ENCODE peak calls at places on chromosomes 1 and 21, in seven cellular contexts. One of them, this sample, is unnamed.

GRCh38 chr1:14363707-14364413 is 234.6 kb upstream of the KAZN start:
- DNase-seq in astrocyte of the spinal cord: no peak
- DNase-seq in lower leg skin: no peak
- DNase-seq in choroid plexus epithelial cell: no peak
- DNase-seq in cardiac fibroblast: no peak
- DNase-seq in dorsolateral prefrontal cortex: no peak
- DNase-seq in endothelial cell: no peak
- DNase-seq in this sample: no peak

GRCh38 chr1:160375788-160376524 is 9.1 kb downstream of the NHLH1 start:
- DNase-seq in astrocyte of the spinal cord: no peak
- DNase-seq in lower leg skin: peak; percentile 79
- DNase-seq in choroid plexus epithelial cell: peak; percentile 37
- DNase-seq in cardiac fibroblast: no peak
- DNase-seq in dorsolateral prefrontal cortex: no peak
- DNase-seq in endothelial cell: no peak
- DNase-seq in this sample: peak; percentile 40

GRCh38 chr1:234311414-234311813 is 61.8 kb upstream of the COA6 start:
- DNase-seq in astrocyte of the spinal cord: no peak
- DNase-seq in lower leg skin: no peak
- DNase-seq in choroid plexus epithelial cell: no peak
- DNase-seq in cardiac fibroblast: no peak
- DNase-seq in dorsolateral prefrontal cortex: no peak
- DNase-seq in endothelial cell: no peak
- DNase-seq in this sample: no peak

GRCh38 chr1:50949286-50949982 is 10.6 kb downstream of the FAF1 start:
- DNase-seq in astrocyte of the spinal cord: no peak
- DNase-seq in lower leg skin: no peak
- DNase-seq in choroid plexus epithelial cell: no peak
- DNase-seq in cardiac fibroblast: no peak
- DNase-seq in dorsolateral prefrontal cortex: no peak
- DNase-seq in endothelial cell: no peak
- DNase-seq in this sample: no peak

GRCh38 chr1:228092342-228093049 is 10.0 kb downstream of the ARF1 start:
- DNase-seq in astrocyte of the spinal cord: no peak
- DNase-seq in lower leg skin: no peak
- DNase-seq in choroid plexus epithelial cell: no peak
- DNase-seq in cardiac fibroblast: no peak
- DNase-seq in dorsolateral prefrontal cortex: no peak
- DNase-seq in endothelial cell: no peak
- DNase-seq in this sample: no peak

GRCh38 chr21:16775056-16775455 is 737.8 kb upstream of the CXADR start:
- DNase-seq in astrocyte of the spinal cord: no peak
- DNase-seq in lower leg skin: no peak
- DNase-seq in choroid plexus epithelial cell: no peak
- DNase-seq in cardiac fibroblast: no peak
- DNase-seq in dorsolateral prefrontal cortex: peak; percentile 60
- DNase-seq in endothelial cell: peak; percentile 4
- DNase-seq in this sample: peak; percentile 51

GRCh38 chr1:154877370-154877974 is 7.4 kb upstream of the KCNN3 start:
- DNase-seq in astrocyte of the spinal cord: no peak
- DNase-seq in lower leg skin: peak; percentile 69
- DNase-seq in choroid plexus epithelial cell: peak; percentile 67
- DNase-seq in cardiac fibroblast: peak; percentile 30
- DNase-seq in dorsolateral prefrontal cortex: no peak
- DNase-seq in endothelial cell: no peak
- DNase-seq in this sample: no peak

GRCh38 chr1:161038523-161039153 is at the start of gene TSTD1:
- DNase-seq in astrocyte of the spinal cord: no peak
- DNase-seq in lower leg skin: peak; percentile 93
- DNase-seq in choroid plexus epithelial cell: peak; percentile 14
- DNase-seq in cardiac fibroblast: peak; percentile 26
- DNase-seq in dorsolateral prefrontal cortex: no peak
- DNase-seq in endothelial cell: peak; percentile 49
- DNase-seq in this sample: peak; percentile 55

GRCh38 chr1:232950919-232951579 is 638 bp downstream of the NTPCR start:
- DNase-seq in astrocyte of the spinal cord: peak; percentile 26
- DNase-seq in lower leg skin: no peak
- DNase-seq in choroid plexus epithelial cell: peak; percentile 57
- DNase-seq in cardiac fibroblast: no peak
- DNase-seq in dorsolateral prefrontal cortex: no peak
- DNase-seq in endothelial cell: peak; percentile 13
- DNase-seq in this sample: no peak

DNA sequence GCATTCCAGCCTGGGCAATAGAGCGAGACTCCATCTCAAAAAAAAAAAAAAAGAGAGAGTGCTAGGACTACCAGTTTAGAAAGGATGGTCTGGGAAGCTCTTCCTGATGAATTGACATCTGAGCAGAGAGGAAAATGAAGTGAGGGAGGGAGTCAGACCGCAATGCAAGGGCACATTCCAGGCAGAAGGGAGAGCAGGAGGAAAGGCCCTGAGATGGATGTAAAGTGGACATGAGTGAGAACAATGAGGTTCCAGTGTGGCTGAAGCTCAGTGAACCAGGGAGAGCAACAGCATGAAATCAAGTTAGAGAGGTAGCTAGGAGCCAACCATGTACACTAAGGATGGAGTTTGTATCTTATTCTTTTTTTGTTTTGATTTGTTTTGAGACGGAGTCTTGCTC is 55.9 kb upstream of the SPOCD1 start:
- DNase-seq in astrocyte of the spinal cord: no peak
- DNase-seq in lower leg skin: peak; percentile 6
- DNase-seq in choroid plexus epithelial cell: peak; percentile 8
- DNase-seq in cardiac fibroblast: no peak
- DNase-seq in dorsolateral prefrontal cortex: no peak
- DNase-seq in endothelial cell: no peak
- DNase-seq in this sample: no peak
- TF ChIP-seq CTCF in astrocyte of the spinal cord: no peak
- TF ChIP-seq CTCF in lower leg skin: no peak
- TF ChIP-seq CTCF in choroid plexus epithelial cell: no peak
- TF ChIP-seq CTCF in cardiac fibroblast: no peak
- TF ChIP-seq CTCF in dorsolateral prefrontal cortex: no peak
- TF ChIP-seq CTCF in endothelial cell: no peak
- TF ChIP-seq CTCF in this sample: no peak

DNA sequence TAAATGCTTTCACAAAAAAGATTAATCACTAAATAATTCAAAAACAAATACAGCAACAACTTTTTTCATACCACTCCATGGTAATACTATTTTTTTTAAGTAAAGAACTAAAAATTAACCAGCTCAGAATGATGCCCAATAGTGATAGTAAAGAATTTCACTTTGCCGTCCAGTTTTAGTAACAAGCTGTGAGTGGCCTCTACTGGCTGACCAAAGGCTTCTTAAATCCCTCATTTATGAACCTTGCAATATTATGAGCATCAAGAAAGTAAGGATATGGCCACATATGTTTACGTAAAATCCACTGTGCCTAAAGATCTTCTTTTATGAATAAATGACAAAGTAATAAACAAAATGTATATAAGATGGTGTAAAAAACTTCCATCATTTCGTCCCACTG is 108.6 kb downstream of the GPATCH2 start:
- DNase-seq in astrocyte of the spinal cord: no peak
- DNase-seq in lower leg skin: no peak
- DNase-seq in choroid plexus epithelial cell: peak; percentile 37
- DNase-seq in cardiac fibroblast: peak; percentile 22
- DNase-seq in dorsolateral prefrontal cortex: no peak
- DNase-seq in endothelial cell: no peak
- DNase-seq in this sample: no peak
- TF ChIP-seq CTCF in astrocyte of the spinal cord: no peak
- TF ChIP-seq CTCF in lower leg skin: no peak
- TF ChIP-seq CTCF in choroid plexus epithelial cell: peak; percentile 28
- TF ChIP-seq CTCF in cardiac fibroblast: no peak
- TF ChIP-seq CTCF in dorsolateral prefrontal cortex: no peak
- TF ChIP-seq CTCF in endothelial cell: no peak
- TF ChIP-seq CTCF in this sample: no peak

DNA sequence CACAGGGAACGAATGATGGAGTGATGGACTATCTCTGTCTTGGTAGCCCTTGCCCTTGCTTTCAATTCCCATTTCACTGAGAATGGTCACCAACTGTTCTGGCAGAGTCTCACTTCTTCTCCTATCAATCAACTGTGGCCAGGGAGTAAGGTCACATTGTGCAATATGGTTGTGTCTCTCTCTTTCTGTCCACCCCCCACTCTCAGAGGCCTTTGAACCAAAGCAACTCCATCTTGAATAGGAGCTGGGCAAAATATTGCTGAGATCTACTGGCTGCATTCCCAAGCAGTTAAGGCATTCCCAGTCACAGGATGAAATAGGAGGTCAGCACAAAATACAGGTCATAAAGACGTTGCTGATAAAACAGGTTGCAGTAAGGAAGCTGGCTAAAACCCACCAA is 36.7 kb downstream of the NTMT2 start:
- DNase-seq in astrocyte of the spinal cord: no peak
- DNase-seq in lower leg skin: no peak
- DNase-seq in choroid plexus epithelial cell: no peak
- DNase-seq in cardiac fibroblast: no peak
- DNase-seq in dorsolateral prefrontal cortex: no peak
- DNase-seq in endothelial cell: no peak
- DNase-seq in this sample: no peak
- TF ChIP-seq CTCF in astrocyte of the spinal cord: no peak
- TF ChIP-seq CTCF in lower leg skin: no peak
- TF ChIP-seq CTCF in choroid plexus epithelial cell: no peak
- TF ChIP-seq CTCF in cardiac fibroblast: no peak
- TF ChIP-seq CTCF in dorsolateral prefrontal cortex: no peak
- TF ChIP-seq CTCF in endothelial cell: no peak
- TF ChIP-seq CTCF in this sample: no peak

GRCh38 chr1:150579110-150579954 is at the start of gene MCL1:
- DNase-seq in astrocyte of the spinal cord: peak; percentile 98
- DNase-seq in lower leg skin: peak; percentile 98
- DNase-seq in choroid plexus epithelial cell: peak; percentile 98
- DNase-seq in cardiac fibroblast: peak; percentile 98
- DNase-seq in dorsolateral prefrontal cortex: peak; percentile 91
- DNase-seq in endothelial cell: peak; percentile 86
- DNase-seq in this sample: peak; percentile 94
- TF ChIP-seq CTCF in astrocyte of the spinal cord: no peak
- TF ChIP-seq CTCF in lower leg skin: no peak
- TF ChIP-seq CTCF in choroid plexus epithelial cell: no peak
- TF ChIP-seq CTCF in cardiac fibroblast: no peak
- TF ChIP-seq CTCF in dorsolateral prefrontal cortex: no peak
- TF ChIP-seq CTCF in endothelial cell: no peak
- TF ChIP-seq CTCF in this sample: no peak

GRCh38 chr1:25245809-25246599 is 1.2 kb downstream of the RSRP1 start:
- DNase-seq in astrocyte of the spinal cord: peak; percentile 20
- DNase-seq in lower leg skin: no peak
- DNase-seq in choroid plexus epithelial cell: peak; percentile 58
- DNase-seq in cardiac fibroblast: peak; percentile 51
- DNase-seq in dorsolateral prefrontal cortex: no peak
- DNase-seq in endothelial cell: no peak
- DNase-seq in this sample: no peak

GRCh38 chr1:25247024-25247828 is at the start of gene RSRP1:
- DNase-seq in astrocyte of the spinal cord: peak; percentile 98
- DNase-seq in lower leg skin: peak; percentile 100
- DNase-seq in choroid plexus epithelial cell: peak; percentile 99
- DNase-seq in cardiac fibroblast: peak; percentile 99
- DNase-seq in dorsolateral prefrontal cortex: peak; percentile 99
- DNase-seq in endothelial cell: peak; percentile 99
- DNase-seq in this sample: peak; percentile 100

GRCh38 chr1:25245393-25245792 is 1.9 kb downstream of the RSRP1 start:
- DNase-seq in astrocyte of the spinal cord: no peak
- DNase-seq in lower leg skin: no peak
- DNase-seq in choroid plexus epithelial cell: no peak
- DNase-seq in cardiac fibroblast: no peak
- DNase-seq in dorsolateral prefrontal cortex: no peak
- DNase-seq in endothelial cell: no peak
- DNase-seq in this sample: no peak

GRCh38 chr1:25247829-25248754 is 838 bp upstream of the RSRP1 start:
- DNase-seq in astrocyte of the spinal cord: no peak
- DNase-seq in lower leg skin: no peak
- DNase-seq in choroid plexus epithelial cell: no peak
- DNase-seq in cardiac fibroblast: no peak
- DNase-seq in dorsolateral prefrontal cortex: no peak
- DNase-seq in endothelial cell: no peak
- DNase-seq in this sample: no peak

DNA sequence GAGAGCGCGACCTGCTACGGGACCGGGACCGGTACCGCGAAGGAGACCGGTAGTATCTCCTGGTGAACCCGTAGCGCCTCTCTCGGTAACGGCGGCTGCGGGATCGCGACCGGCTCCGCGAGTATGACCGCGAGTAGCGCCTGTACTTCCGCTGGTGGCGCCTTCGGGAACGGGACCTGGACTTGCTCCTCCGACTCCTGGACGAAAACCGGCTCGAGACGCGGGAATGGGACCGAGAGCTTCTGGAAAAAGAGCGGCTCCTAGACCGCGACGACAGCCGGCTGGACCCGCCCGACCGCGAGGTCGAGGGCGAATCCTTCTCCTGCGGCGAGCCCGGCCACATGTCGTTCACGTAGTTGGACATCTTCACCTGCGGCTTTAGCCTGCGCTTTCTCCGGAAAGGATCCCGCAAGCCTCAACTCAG is 642 bp downstream of the RSRP1 start:
- DNase-seq in astrocyte of the spinal cord: no peak
- DNase-seq in lower leg skin: peak; percentile 90
- DNase-seq in choroid plexus epithelial cell: peak; percentile 40
- DNase-seq in cardiac fibroblast: no peak
- DNase-seq in dorsolateral prefrontal cortex: no peak
- DNase-seq in endothelial cell: no peak
- DNase-seq in this sample: peak; percentile 45
- TF ChIP-seq CTCF in astrocyte of the spinal cord: no peak
- TF ChIP-seq CTCF in lower leg skin: no peak
- TF ChIP-seq CTCF in choroid plexus epithelial cell: no peak
- TF ChIP-seq CTCF in cardiac fibroblast: no peak
- TF ChIP-seq CTCF in dorsolateral prefrontal cortex: no peak
- TF ChIP-seq CTCF in endothelial cell: no peak
- TF ChIP-seq CTCF in this sample: no peak

GRCh38 chr1:107433635-107434378 is 293.0 kb downstream of the NTNG1 start:
- DNase-seq in astrocyte of the spinal cord: no peak
- DNase-seq in lower leg skin: no peak
- DNase-seq in choroid plexus epithelial cell: no peak
- DNase-seq in cardiac fibroblast: no peak
- DNase-seq in dorsolateral prefrontal cortex: no peak
- DNase-seq in endothelial cell: no peak
- DNase-seq in this sample: no peak
- TF ChIP-seq CTCF in astrocyte of the spinal cord: no peak
- TF ChIP-seq CTCF in lower leg skin: no peak
- TF ChIP-seq CTCF in choroid plexus epithelial cell: no peak
- TF ChIP-seq CTCF in cardiac fibroblast: no peak
- TF ChIP-seq CTCF in dorsolateral prefrontal cortex: no peak
- TF ChIP-seq CTCF in endothelial cell: no peak
- TF ChIP-seq CTCF in this sample: no peak

GRCh38 chr1:5764464-5764863 is 227.8 kb downstream of the NPHP4 start:
- DNase-seq in astrocyte of the spinal cord: no peak
- DNase-seq in lower leg skin: no peak
- DNase-seq in choroid plexus epithelial cell: no peak
- DNase-seq in cardiac fibroblast: no peak
- DNase-seq in dorsolateral prefrontal cortex: no peak
- DNase-seq in endothelial cell: peak; percentile 43
- DNase-seq in this sample: no peak

GRCh38 chr1:5763971-5764370 is 228.3 kb downstream of the NPHP4 start:
- DNase-seq in astrocyte of the spinal cord: no peak
- DNase-seq in lower leg skin: no peak
- DNase-seq in choroid plexus epithelial cell: no peak
- DNase-seq in cardiac fibroblast: no peak
- DNase-seq in dorsolateral prefrontal cortex: no peak
- DNase-seq in endothelial cell: no peak
- DNase-seq in this sample: no peak

GRCh38 chr1:5765997-5766913 is 226.0 kb downstream of the NPHP4 start:
- DNase-seq in astrocyte of the spinal cord: no peak
- DNase-seq in lower leg skin: no peak
- DNase-seq in choroid plexus epithelial cell: no peak
- DNase-seq in cardiac fibroblast: no peak
- DNase-seq in dorsolateral prefrontal cortex: no peak
- DNase-seq in endothelial cell: no peak
- DNase-seq in this sample: no peak

GRCh38 chr1:5764959-5765358 is 227.3 kb downstream of the NPHP4 start:
- DNase-seq in astrocyte of the spinal cord: no peak
- DNase-seq in lower leg skin: no peak
- DNase-seq in choroid plexus epithelial cell: no peak
- DNase-seq in cardiac fibroblast: no peak
- DNase-seq in dorsolateral prefrontal cortex: no peak
- DNase-seq in endothelial cell: no peak
- DNase-seq in this sample: no peak

GRCh38 chr1:5765465-5765864 is 226.8 kb downstream of the NPHP4 start:
- DNase-seq in astrocyte of the spinal cord: no peak
- DNase-seq in lower leg skin: no peak
- DNase-seq in choroid plexus epithelial cell: no peak
- DNase-seq in cardiac fibroblast: no peak
- DNase-seq in dorsolateral prefrontal cortex: no peak
- DNase-seq in endothelial cell: no peak
- DNase-seq in this sample: no peak
- TF ChIP-seq CTCF in astrocyte of the spinal cord: no peak
- TF ChIP-seq CTCF in lower leg skin: no peak
- TF ChIP-seq CTCF in choroid plexus epithelial cell: no peak
- TF ChIP-seq CTCF in cardiac fibroblast: no peak
- TF ChIP-seq CTCF in dorsolateral prefrontal cortex: no peak
- TF ChIP-seq CTCF in endothelial cell: no peak
- TF ChIP-seq CTCF in this sample: no peak

This sample was measured in glutamatergic neuron.